ENCODE peak calls at places on chromosomes 12 and 14, in nine cellular contexts. R, D, I, P, Z, M, T, W and K are unnamed samples.

GRCh38 chr14:35332517-35333346 is 40.5 kb downstream of the PSMA6 start:
- DNase-seq in T (peak; percentile 42), W (no peak), Z (no peak), M (peak; percentile 76), I (peak; percentile 40), R (peak; percentile 58), D (peak; percentile 13), P (no peak), K (no peak)

GRCh38 chr12:93698307-93699092 is 21.3 kb downstream of the CRADD start:
- DNase-seq in R (no peak), T (no peak), P (no peak), M (no peak), I (no peak), Z (no peak), D (peak; percentile 42), W (no peak), K (no peak)

GRCh38 chr14:88831285-88831684 is 6.8 kb downstream of the TTC8 start:
- DNase-seq in I (no peak), W (no peak), R (no peak), T (no peak), P (no peak), D (peak; percentile 90), Z (no peak), M (peak; percentile 41), K (no peak)

GRCh38 chr14:32608880-32609279 is 279.8 kb downstream of the AKAP6 start:
- DNase-seq in I (no peak), W (no peak), M (no peak), T (no peak), Z (no peak), D (peak; percentile 92), R (no peak), P (no peak), K (no peak)

GRCh38 chr12:1865284-1865866 is 45.0 kb downstream of the LRTM2 start:
- DNase-seq in W (no peak), I (peak; percentile 10), M (no peak), P (peak; percentile 30), D (no peak), Z (no peak), R (no peak), T (no peak), K (no peak)

GRCh38 chr12:90441431-90441830 is 513.5 kb downstream of the CCER1 start:
- DNase-seq in Z (no peak), M (no peak), W (no peak), P (no peak), R (no peak), D (no peak), T (no peak), I (no peak), K (no peak)

GRCh38 chr14:22221508-22221907 is 367.5 kb downstream of the DAD1 start:
- DNase-seq in D (peak; percentile 23), M (no peak), W (no peak), R (peak; percentile 8), I (no peak), T (no peak), P (no peak), Z (no peak), K (no peak)

GRCh38 chr12:2359725-2360629 is 307.2 kb downstream of the CACNA1C start:
- DNase-seq in R (no peak), M (no peak), Z (no peak), T (no peak), P (no peak), W (no peak), D (no peak), I (no peak), K (no peak)

GRCh38 chr12:100574262-100575074 is 984 bp downstream of the GAS2L3 start:
- DNase-seq in I (no peak), Z (peak; percentile 27), W (no peak), M (peak; percentile 62), T (no peak), P (peak; percentile 41), D (peak; percentile 48), R (peak; percentile 10), K (peak; percentile 72)

GRCh38 chr12:96034631-96035282 is 630 bp downstream of the LTA4H start:
- DNase-seq in W (no peak), M (no peak), I (no peak), D (peak; percentile 37), P (peak; percentile 43), R (no peak), Z (no peak), T (peak; percentile 17), K (no peak)

GRCh38 chr14:63524537-63525155 is 18.5 kb downstream of the PPP2R5E start:
- DNase-seq in D (no peak), Z (no peak), R (no peak), P (no peak), W (no peak), M (no peak), I (no peak), T (no peak), K (no peak)

GRCh38 chr12:122982494-122982850 is 2.0 kb downstream of the ARL6IP4 start:
- DNase-seq in W (no peak), R (no peak), M (no peak), I (no peak), P (no peak), T (no peak), D (no peak), Z (no peak), K (no peak)
- H3K4me1 ChIP-seq in W (peaks cover 71% of the 10 kb centered on the region), R (peaks cover 16% of the 10 kb centered on the region), M (peaks cover 7% of the 10 kb centered on the region), I (peaks cover 61% of the 10 kb centered on the region), P (peaks cover 8% of the 10 kb centered on the region), T (peaks cover 51% of the 10 kb centered on the region), D (peaks cover 27% of the 10 kb centered on the region), Z (peaks cover 81% of the 10 kb centered on the region), K (peaks cover 4% of the 10 kb centered on the region)

GRCh38 chr12:106307176-106307575 is 4.6 kb downstream of the TCP11L2 start:
- DNase-seq in T (no peak), W (no peak), Z (no peak), M (peak; percentile 66), I (no peak), R (no peak), D (no peak), P (no peak), K (no peak)

GRCh38 chr12:106310687-106311086 is 8.2 kb downstream of the TCP11L2 start:
- DNase-seq in I (no peak), T (no peak), Z (no peak), W (no peak), R (no peak), P (no peak), M (no peak), D (no peak), K (no peak)

GRCh38 chr12:106311139-106311538 is 8.6 kb downstream of the TCP11L2 start:
- DNase-seq in I (no peak), R (no peak), W (no peak), Z (no peak), T (no peak), P (no peak), M (no peak), D (no peak), K (no peak)

GRCh38 chr12:106308611-106309010 is 6.1 kb downstream of the TCP11L2 start:
- DNase-seq in R (no peak), W (no peak), I (no peak), Z (no peak), D (no peak), M (no peak), T (no peak), P (no peak), K (no peak)

GRCh38 chr12:106309671-106310313 is 7.3 kb downstream of the TCP11L2 start:
- DNase-seq in W (no peak), T (no peak), D (peak; percentile 94), Z (no peak), R (no peak), I (no peak), P (no peak), M (no peak), K (no peak)
- H3K27ac ChIP-seq in W (peak overlapping the region; percentile 71), T (no peak overlapping the region), D (no peak overlapping the region), Z (peak overlapping the region; percentile 98), R (no peak overlapping the region), I (no peak overlapping the region), P (no peak overlapping the region), M (no peak overlapping the region), K (no peak overlapping the region)

DNA sequence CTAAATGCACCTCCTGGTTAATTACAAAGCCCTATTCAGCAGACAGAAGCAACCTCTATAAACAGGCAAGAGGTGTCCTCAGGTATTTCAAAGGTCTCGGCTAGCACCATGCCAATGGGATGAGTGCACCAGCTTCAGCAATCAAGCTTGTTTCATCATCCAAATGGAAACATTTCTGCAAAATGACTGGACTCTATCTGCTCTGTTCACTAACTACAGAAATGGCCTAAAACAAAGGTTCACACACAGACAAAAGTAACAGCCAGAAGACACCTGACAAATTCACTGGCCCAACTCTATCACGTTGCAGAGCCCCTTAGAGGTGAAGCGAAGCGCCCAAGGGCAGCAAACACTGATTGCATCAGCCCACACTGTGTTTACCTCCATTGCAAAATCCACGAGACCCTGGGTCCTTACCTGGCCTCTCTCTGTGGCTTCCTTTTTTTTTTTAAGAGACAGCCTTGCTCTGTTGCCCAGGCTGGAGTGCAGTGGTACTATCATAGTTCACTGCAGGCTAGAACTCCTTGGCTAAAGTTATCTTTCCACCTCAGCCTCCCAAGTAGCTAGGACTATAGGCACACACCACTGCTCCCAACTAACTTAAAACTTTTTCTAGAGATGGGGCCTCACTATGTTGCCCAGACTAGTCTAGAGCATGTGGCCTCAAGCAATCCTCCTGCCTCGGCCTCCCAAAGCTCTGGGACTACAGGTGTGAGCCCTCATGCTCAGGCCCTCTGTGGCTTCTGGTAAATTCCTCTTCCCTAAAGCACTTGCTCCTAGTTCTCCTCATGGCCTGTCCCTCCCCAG is 8.5 kb upstream of the SYNE3 start:
- DNase-seq in Z (no peak), M (peak; percentile 92), I (no peak), R (no peak), D (peak; percentile 34), W (peak; percentile 53), P (no peak), T (no peak), K (no peak)
- H3K4me1 ChIP-seq in Z (peaks cover 65% of the 10 kb centered on the region), M (peaks cover 63% of the 10 kb centered on the region), I (peaks cover 20% of the 10 kb centered on the region), R (peaks cover 35% of the 10 kb centered on the region), D (peaks cover 24% of the 10 kb centered on the region), W (peaks cover 57% of the 10 kb centered on the region), P (no peaks in the 10 kb centered on the region), T (peaks cover 27% of the 10 kb centered on the region), K (peaks cover 11% of the 10 kb centered on the region)

GRCh38 chr12:114414866-114415524 is 9.1 kb upstream of the TBX5 start:
- DNase-seq in D (no peak), M (no peak), Z (no peak), T (no peak), I (no peak), P (no peak), W (no peak), R (no peak), K (no peak)
- H3K27ac ChIP-seq in D (peak overlapping the region; percentile 92), M (no peak overlapping the region), Z (peak overlapping the region; percentile 55), T (no peak overlapping the region), I (no peak overlapping the region), P (no peak overlapping the region), W (peak overlapping the region; percentile 90), R (no peak overlapping the region), K (no peak overlapping the region)

DNA sequence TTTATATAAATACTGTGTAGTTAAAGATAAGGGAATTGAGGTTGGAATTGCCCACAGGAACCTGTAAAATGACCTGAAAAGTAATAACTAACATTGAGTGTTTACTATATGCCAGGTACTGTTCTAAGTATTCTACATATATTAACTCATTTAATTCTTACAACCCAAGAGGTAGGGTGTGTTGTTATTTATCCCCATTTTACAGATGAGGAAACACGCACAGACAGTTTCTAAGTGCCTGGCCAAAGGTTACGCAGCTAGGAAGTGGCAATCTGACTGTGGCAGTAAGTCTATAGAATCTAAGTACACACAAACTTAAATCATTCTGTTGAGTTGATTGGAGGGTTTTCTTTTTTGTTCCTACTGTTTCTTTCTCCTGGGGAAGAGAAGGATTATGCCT is 1.1 kb upstream of the TSPAN31 start:
- DNase-seq in R (no peak), D (no peak), W (no peak), P (no peak), I (no peak), T (no peak), M (no peak), Z (no peak), K (no peak)
- H3K4me1 ChIP-seq in R (peaks cover 16% of the 10 kb centered on the region), D (peaks cover 2% of the 10 kb centered on the region), W (peaks cover 22% of the 10 kb centered on the region), P (peaks cover 2% of the 10 kb centered on the region), I (peaks cover 16% of the 10 kb centered on the region), T (peaks cover 62% of the 10 kb centered on the region), M (peaks cover 13% of the 10 kb centered on the region), Z (peaks cover 33% of the 10 kb centered on the region), K (no peaks in the 10 kb centered on the region)